ENCODE peak calls at places on chromosome 6, in eight cellular contexts. K is tibial artery; S is germinal center; O is activated T-helper 1 cell treated with anti-CD3 and anti-CD28 coated beads, Interleukin-12 subunit alpha, Interleukin-12 subunit beta, Interleukin-2, Interleukin-4 antibody, amounts not matched to agents 30 ng/mL and 10 ng/mL and 1 ng/mL, durations not matched to agents 14 hours and 24 hours and 36 hours; V is retina; J is uterus; B is fibroblast of the aortic adventitia; D is iPS DF 6.9. W is an unnamed sample.

GRCh38 chr6:10655508-10656055 is 38.8 kb downstream of the C6orf52 start:
- DNase-seq in S (no peak), J (no peak), O (peak), K (no peak), D (no peak), B (no peak), V (no peak), W (no peak)

GRCh38 chr6:41039060-41039998 is at the start of gene UNC5CL:
- DNase-seq in D (peak), O (peak), V (no peak), J (no peak), K (no peak), S (peak), B (peak), W (no peak)

GRCh38 chr6:147037881-147038280 is 166.3 kb upstream of the STXBP5 start:
- DNase-seq in K (no peak), S (no peak), B (no peak), O (no peak), J (no peak), V (no peak), D (no peak), W (no peak)

GRCh38 chr6:118896339-118897136 is 2.6 kb downstream of the ASF1A start:
- DNase-seq in B (peak), S (peak), V (peak), O (no peak), J (no peak), D (no peak), K (no peak), W (peak)

GRCh38 chr6:144244688-144245087 is 40.4 kb upstream of the UTRN start:
- DNase-seq in O (no peak), V (no peak), S (no peak), J (no peak), K (no peak), D (no peak), B (no peak), W (no peak)

GRCh38 chr6:67345946-67346345 is 1289.1 kb upstream of the ADGRB3 start:
- DNase-seq in J (no peak), K (no peak), V (no peak), D (no peak), O (no peak), B (no peak), S (no peak), W (no peak)

GRCh38 chr6:138004423-138005287 is 102.6 kb downstream of the PERP start:
- DNase-seq in D (no peak), S (peak), K (no peak), J (no peak), O (no peak), V (peak), B (peak), W (peak)

GRCh38 chr6:137813308-137813707 is 53.8 kb upstream of the TNFAIP3 start:
- DNase-seq in O (no peak), V (no peak), K (no peak), B (no peak), S (no peak), J (no peak), D (no peak), W (no peak)

GRCh38 chr6:153947817-153948447 is 91.1 kb upstream of the OPRM1 start:
- DNase-seq in V (peak), D (peak), S (no peak), J (no peak), K (no peak), O (no peak), B (no peak), W (no peak)

GRCh38 chr6:44086931-44087574 is 40.2 kb downstream of the MRPL14 start:
- DNase-seq in B (no peak), J (no peak), D (no peak), K (no peak), O (no peak), S (no peak), V (no peak), W (peak)

GRCh38 chr6:39841291-39841690 is 49.1 kb downstream of the DAAM2 start:
- DNase-seq in V (no peak), D (no peak), B (no peak), S (no peak), O (no peak), K (no peak), J (no peak), W (no peak)

GRCh38 chr6:52360028-52360427 is 1.9 kb upstream of the PAQR8 start:
- DNase-seq in B (no peak), S (no peak), K (no peak), J (no peak), V (no peak), O (no peak), D (no peak), W (no peak)

GRCh38 chr6:35213161-35213823 is 464 bp upstream of the SCUBE3 start:
- DNase-seq in D (no peak), V (peak), S (no peak), O (no peak), J (no peak), B (no peak), K (no peak), W (no peak)

GRCh38 chr6:130632897-130633296 is 194.3 kb upstream of the SMLR1 start:
- DNase-seq in D (no peak), S (no peak), K (no peak), O (no peak), B (no peak), J (no peak), V (peak), W (no peak)

GRCh38 chr6:44012078-44012493 is 115.2 kb downstream of the MRPL14 start:
- DNase-seq in V (no peak), K (peak), D (no peak), J (no peak), S (no peak), O (no peak), B (peak), W (peak)

GRCh38 chr6:56808871-56809359 is 146.0 kb upstream of the BEND6 start:
- DNase-seq in S (no peak), J (no peak), D (no peak), O (no peak), K (no peak), B (peak), V (no peak), W (no peak)

GRCh38 chr6:39088331-39088730 is 26.7 kb downstream of the SAYSD1 start:
- DNase-seq in K (no peak), V (no peak), B (peak), J (no peak), S (no peak), D (peak), O (no peak), W (peak)

GRCh38 chr6:79498842-79499241 is 38.4 kb downstream of the LCA5 start:
- DNase-seq in J (no peak), V (no peak), D (no peak), O (no peak), B (peak), K (no peak), S (no peak), W (no peak)

GRCh38 chr6:112563368-112563767 is 216.2 kb downstream of the RFPL4B start:
- DNase-seq in K (no peak), B (peak), J (no peak), D (peak), V (peak), O (no peak), S (no peak), W (no peak)

GRCh38 chr6:28977351-28978136 is 27.6 kb downstream of the ZNF311 start:
- DNase-seq in S (peak), J (no peak), V (peak), O (no peak), D (no peak), K (no peak), B (peak), W (peak)

GRCh38 chr6:77231438-77232305 is 231.6 kb downstream of the HTR1B start:
- DNase-seq in J (no peak), B (peak), V (no peak), S (no peak), K (no peak), D (no peak), O (no peak), W (no peak)

GRCh38 chr6:42407379-42407778 is 44.3 kb downstream of the TRERF1 start:
- DNase-seq in D (no peak), J (no peak), S (no peak), B (peak), V (no peak), K (no peak), O (no peak), W (peak)

GRCh38 chr6:72534236-72534635 is 87.6 kb upstream of the KCNQ5 start:
- DNase-seq in D (no peak), O (no peak), K (no peak), V (no peak), B (no peak), J (no peak), S (no peak), W (no peak)

GRCh38 chr6:3022765-3023662 is 23.3 kb downstream of the NQO2 start:
- DNase-seq in B (peak), D (no peak), J (no peak), K (no peak), V (no peak), S (peak), O (peak), W (no peak)

GRCh38 chr6:139509167-139509566 is 134.7 kb upstream of the CITED2 start:
- DNase-seq in B (no peak), S (no peak), J (no peak), K (no peak), O (no peak), V (no peak), D (no peak), W (no peak)

GRCh38 chr6:47103931-47104330 is 61.8 kb upstream of the ADGRF1 start:
- DNase-seq in S (no peak), J (no peak), K (no peak), B (peak), D (no peak), V (no peak), O (no peak), W (peak)

GRCh38 chr6:36832313-36832712 is 6.9 kb downstream of the CPNE5 start:
- DNase-seq in D (no peak), V (no peak), O (no peak), B (no peak), S (no peak), J (no peak), K (no peak), W (no peak)

GRCh38 chr6:166313255-166314070 is 5.3 kb upstream of the PRR18 start:
- DNase-seq in S (peak), D (no peak), V (peak), K (no peak), B (peak), J (no peak), O (no peak), W (peak)

GRCh38 chr6:96032646-96033045 is 16.9 kb downstream of the FUT9 start:
- DNase-seq in B (no peak), V (no peak), S (no peak), J (no peak), O (no peak), K (no peak), D (no peak), W (no peak)

GRCh38 chr6:18579869-18580268 is 192.7 kb downstream of the RNF144B start:
- DNase-seq in V (no peak), J (no peak), K (no peak), S (no peak), O (no peak), B (no peak), D (no peak), W (no peak)

GRCh38 chr6:170032197-170032596 is 258.7 kb downstream of the DLL1 start:
- DNase-seq in D (no peak), O (no peak), B (no peak), V (no peak), K (peak), J (no peak), S (no peak), W (no peak)

GRCh38 chr6:139443226-139444112 is 69.0 kb upstream of the CITED2 start:
- DNase-seq in B (no peak), O (no peak), J (no peak), D (no peak), S (no peak), V (no peak), K (no peak), W (peak)

GRCh38 chr6:112149719-112150263 is 62.4 kb downstream of the FAM229B start:
- DNase-seq in K (no peak), J (peak), O (no peak), S (no peak), D (no peak), B (peak), V (no peak), W (peak)

GRCh38 chr6:939526-940252 is 246.8 kb upstream of the EXOC2 start:
- DNase-seq in V (no peak), O (no peak), S (no peak), B (no peak), D (no peak), J (no peak), K (no peak), W (no peak)